ENCODE peak calls at places on chromosome 22, in seven cellular contexts. M is putamen; E is body of pancreas; B is GM03348; Y is SJSA1; C is CD8-positive, alpha-beta T cell; Q is stimulated activated naive CD8-positive, alpha-beta T cell treated with anti-CD3 and anti-CD28 coated beads, Interleukin-15, amount 100 ng/mL, for 72 hours. U is an unnamed sample.
A peak's percentile ranks its signal among the peaks of the same experiment; 100 is the strongest.

GRCh38 chr22:40877488-40877887 is 15.6 kb upstream of the DNAJB7 start:
- DNase-seq in E (no peak), M (no peak), C (no peak), Y (no peak), B (no peak), Q (no peak), U (no peak)

GRCh38 chr22:36986242-36986821 is 32.9 kb downstream of the TST start:
- DNase-seq in B (no peak), E (peak; percentile 51), Q (no peak), M (no peak), Y (no peak), C (peak; percentile 29), U (no peak)

GRCh38 chr22:28514314-28514713 is 165.3 kb downstream of the TTC28 start:
- DNase-seq in C (no peak), E (no peak), Y (no peak), M (no peak), Q (no peak), B (peak; percentile 25), U (no peak)

GRCh38 chr22:50169774-50170341 is 673 bp upstream of the PANX2 start:
- DNase-seq in Q (peak; percentile 51), Y (no peak), E (peak; percentile 67), B (peak; percentile 44), M (no peak), C (peak; percentile 9), U (no peak)

GRCh38 chr22:40813912-40814315 is 5.2 kb downstream of the SLC25A17 start:
- DNase-seq in Q (no peak), M (no peak), C (no peak), E (no peak), B (no peak), Y (no peak), U (no peak)

GRCh38 chr22:50674127-50674493 is 1.5 kb downstream of the SHANK3 start:
- DNase-seq in E (no peak), Y (no peak), M (no peak), Q (no peak), C (no peak), B (peak; percentile 10), U (no peak)

GRCh38 chr22:50526849-50527801 is 1.7 kb upstream of the SCO2 start:
- DNase-seq in M (no peak), E (no peak), B (no peak), Y (no peak), C (peak; percentile 40), Q (peak; percentile 61), U (no peak)

GRCh38 chr22:37485006-37485713 is 1.0 kb downstream of the MFNG start:
- DNase-seq in M (no peak), Q (peak; percentile 60), C (peak; percentile 75), Y (no peak), E (no peak), B (no peak), U (no peak)

GRCh38 chr22:46738961-46739870 is 1.2 kb upstream of the CERK start:
- DNase-seq in B (no peak), Y (peak; percentile 74), E (peak; percentile 44), C (peak; percentile 55), Q (peak; percentile 56), M (no peak), U (no peak)

GRCh38 chr22:24367841-24368240 is 59.6 kb upstream of the ADORA2A start:
- DNase-seq in E (no peak), Q (no peak), C (no peak), Y (no peak), B (peak; percentile 21), M (no peak), U (peak; percentile 19)

GRCh38 chr22:46454910-46455269 is 82.5 kb downstream of the CELSR1 start:
- DNase-seq in M (no peak), Q (no peak), B (no peak), E (no peak), C (no peak), Y (no peak), U (no peak)

GRCh38 chr22:20566420-20567260 is 59.2 kb downstream of the MED15 start:
- DNase-seq in Y (no peak), B (peak; percentile 77), Q (no peak), E (peak; percentile 55), M (peak; percentile 36), C (peak; percentile 93), U (peak; percentile 74)

GRCh38 chr22:39087098-39087497 is 9.9 kb upstream of the APOBEC3H start:
- DNase-seq in C (no peak), B (no peak), Q (no peak), M (no peak), E (no peak), Y (no peak), U (no peak)

GRCh38 chr22:42651134-42651533 is 1.9 kb upstream of the CYB5R3 start:
- DNase-seq in Y (peak; percentile 62), M (no peak), B (no peak), E (no peak), C (no peak), Q (no peak), U (no peak)

GRCh38 chr22:33438273-33438672 is 380.1 kb upstream of the SYN3 start:
- DNase-seq in M (peak; percentile 34), B (peak; percentile 67), E (no peak), Y (peak; percentile 67), Q (no peak), C (no peak), U (peak; percentile 90)

GRCh38 chr22:26394787-26395186 is 34.3 kb upstream of the ASPHD2 start:
- DNase-seq in C (no peak), B (no peak), E (no peak), M (no peak), Q (no peak), Y (no peak), U (peak; percentile 31)

GRCh38 chr22:19147193-19147780 is 2.8 kb downstream of the GSC2 start:
- DNase-seq in M (no peak), C (no peak), E (no peak), Q (no peak), B (no peak), Y (no peak), U (no peak)

GRCh38 chr22:22810018-22810427 is 77.6 kb upstream of the IGLL5 start:
- DNase-seq in M (peak; percentile 4), Q (no peak), C (peak; percentile 70), E (peak; percentile 57), B (peak; percentile 62), Y (peak; percentile 44), U (peak; percentile 5)

GRCh38 chr22:30490399-30490798 is 15.1 kb downstream of the SEC14L4 start:
- DNase-seq in M (no peak), E (peak; percentile 16), Q (no peak), Y (no peak), B (no peak), C (no peak), U (no peak)

GRCh38 chr22:28229566-28230483 is 310.8 kb upstream of the PITPNB start:
- DNase-seq in M (no peak), Q (no peak), B (peak; percentile 75), E (no peak), C (no peak), Y (no peak), U (peak; percentile 63)

GRCh38 chr22:28714043-28714442 is 27.6 kb downstream of the CHEK2 start:
- DNase-seq in M (no peak), E (no peak), Q (peak; percentile 1), C (no peak), Y (no peak), B (no peak), U (peak; percentile 50)

GRCh38 chr22:44351685-44352377 is 39.1 kb upstream of the SHISAL1 start:
- DNase-seq in Q (peak; percentile 70), E (no peak), Y (peak; percentile 84), M (no peak), C (no peak), B (peak; percentile 90), U (peak; percentile 86)

GRCh38 chr22:25564979-25565677 is 653 bp downstream of the GRK3 start:
- DNase-seq in Q (peak; percentile 46), E (peak; percentile 40), M (no peak), B (no peak), Y (no peak), C (no peak), U (no peak)

GRCh38 chr22:33579448-33580093 is 340.7 kb downstream of the LARGE1 start:
- DNase-seq in Y (peak; percentile 64), M (peak; percentile 22), B (peak; percentile 84), C (no peak), E (peak; percentile 77), Q (peak; percentile 35), U (peak; percentile 28)

GRCh38 chr22:42869888-42870480 is 12.9 kb upstream of the ARFGAP3 start:
- DNase-seq in E (peak; percentile 59), Y (no peak), C (no peak), Q (no peak), M (no peak), B (no peak), U (no peak)

GRCh38 chr22:40243891-40244290 is 66.2 kb downstream of the TNRC6B start:
- DNase-seq in C (no peak), E (no peak), M (no peak), Q (no peak), B (no peak), Y (no peak), U (no peak)

U was measured in LHCN-M2.